ENCODE peak calls at places on chromosomes 16 and 17, in eight cellular contexts. J is Calu3; T is AG10803; U is CD4-positive, alpha-beta T cell; P is left lung; G is mammary epithelial cell; Z is heart right ventricle; V is A549. R is an unnamed sample.

GRCh38 chr17:38333635-38334295 is 10.0 kb downstream of the GPR179 start:
- DNase-seq in J (peak; percentile 89), T (no peak), U (peak; percentile 46), P (no peak), G (no peak), Z (no peak), V (peak; percentile 59), R (peak; percentile 85)

GRCh38 chr16:4931381-4931780 is 5.6 kb downstream of the PPL start:
- DNase-seq in J (no peak), T (no peak), U (no peak), P (no peak), G (no peak), Z (no peak), V (no peak), R (no peak)

GRCh38 chr16:66728117-66728787 is 23.2 kb downstream of the DYNC1LI2 start:
- DNase-seq in J (no peak), T (peak; percentile 81), U (no peak), P (no peak), G (peak; percentile 26), Z (no peak), V (peak; percentile 61), R (no peak)

GRCh38 chr17:62101519-62101918 is 36.4 kb upstream of the MED13 start:
- DNase-seq in J (no peak), T (no peak), U (no peak), P (no peak), G (no peak), Z (no peak), V (no peak), R (no peak)

GRCh38 chr17:39650121-39650579 is 13.2 kb downstream of the STARD3 start:
- DNase-seq in J (no peak), T (no peak), U (no peak), P (no peak), G (no peak), Z (no peak), V (no peak), R (no peak)

GRCh38 chr17:75088902-75089417 is 1.2 kb downstream of the SLC16A5 start:
- DNase-seq in J (peak; percentile 46), T (peak; percentile 44), U (no peak), P (peak; percentile 66), G (no peak), Z (no peak), V (peak; percentile 77), R (no peak)

GRCh38 chr17:62692721-62693431 is 65.4 kb downstream of the MRC2 start:
- DNase-seq in J (peak; percentile 26), T (peak; percentile 30), U (no peak), P (no peak), G (no peak), Z (no peak), V (peak; percentile 58), R (peak; percentile 52)

GRCh38 chr17:81341347-81342061 is 46.4 kb upstream of the SLC38A10 start:
- DNase-seq in J (no peak), T (no peak), U (no peak), P (no peak), G (no peak), Z (no peak), V (no peak), R (no peak)

GRCh38 chr16:88533945-88534641 is 36.1 kb upstream of the ZC3H18 start:
- DNase-seq in J (no peak), T (peak; percentile 54), U (peak; percentile 82), P (peak; percentile 75), G (peak; percentile 55), Z (peak; percentile 84), V (peak; percentile 76), R (peak; percentile 77)

GRCh38 chr16:88531346-88531745 is 38.9 kb upstream of the ZC3H18 start:
- DNase-seq in J (no peak), T (no peak), U (no peak), P (no peak), G (no peak), Z (peak; percentile 6), V (no peak), R (no peak)

GRCh38 chr16:88533381-88533831 is 36.8 kb upstream of the ZC3H18 start:
- DNase-seq in J (no peak), T (peak; percentile 56), U (no peak), P (no peak), G (no peak), Z (no peak), V (no peak), R (no peak)

GRCh38 chr16:88531931-88532433 is 38.2 kb upstream of the ZC3H18 start:
- DNase-seq in J (no peak), T (no peak), U (no peak), P (no peak), G (no peak), Z (peak; percentile 18), V (no peak), R (no peak)

DNA sequence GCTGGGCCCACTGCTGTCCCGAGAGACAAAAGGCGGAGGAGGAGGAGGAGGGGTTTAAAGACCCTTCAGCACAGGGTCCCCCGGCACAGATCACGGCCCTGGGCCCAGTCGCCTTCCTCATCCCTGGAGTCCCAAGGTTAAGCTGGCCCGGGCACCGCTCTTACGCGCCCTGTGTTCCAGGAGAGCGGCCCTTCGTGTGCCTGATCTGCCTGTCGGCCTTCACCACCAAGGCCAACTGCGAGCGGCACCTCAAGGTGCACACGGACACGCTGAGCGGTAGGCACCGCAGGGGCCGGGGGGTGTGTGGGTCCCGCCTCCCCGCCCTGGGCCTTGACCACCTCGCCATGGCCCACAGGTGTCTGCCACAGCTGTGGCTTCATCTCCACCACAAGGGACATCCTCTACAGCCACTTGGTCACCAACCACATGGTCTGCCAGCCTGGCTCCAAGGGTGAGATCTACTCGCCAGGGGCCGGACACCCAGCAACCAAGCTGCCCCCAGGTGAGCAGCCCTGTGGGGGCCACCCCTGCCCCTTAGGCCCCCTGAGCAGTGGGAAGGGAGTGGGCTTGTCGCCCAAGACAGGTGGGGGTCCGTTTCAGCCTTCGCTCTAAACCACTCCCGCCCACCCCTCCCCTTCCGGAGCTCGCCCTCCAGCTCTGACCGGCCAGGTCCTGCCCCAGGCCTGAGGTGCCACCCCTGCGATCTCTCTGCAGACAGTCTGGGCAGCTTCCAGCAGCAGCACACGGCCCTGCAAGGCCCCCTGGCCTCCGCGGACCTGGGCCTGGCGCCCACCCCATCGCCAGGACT is 37.6 kb upstream of the ZC3H18 start:
- DNase-seq in J (no peak), T (no peak), U (no peak), P (no peak), G (no peak), Z (peak; percentile 18), V (no peak), R (no peak)
- TF ChIP-seq CTCF in J (no peak), T (no peak), U (no peak), P (no peak), G (no peak), Z (no peak), V (no peak), R (no peak)

DNA sequence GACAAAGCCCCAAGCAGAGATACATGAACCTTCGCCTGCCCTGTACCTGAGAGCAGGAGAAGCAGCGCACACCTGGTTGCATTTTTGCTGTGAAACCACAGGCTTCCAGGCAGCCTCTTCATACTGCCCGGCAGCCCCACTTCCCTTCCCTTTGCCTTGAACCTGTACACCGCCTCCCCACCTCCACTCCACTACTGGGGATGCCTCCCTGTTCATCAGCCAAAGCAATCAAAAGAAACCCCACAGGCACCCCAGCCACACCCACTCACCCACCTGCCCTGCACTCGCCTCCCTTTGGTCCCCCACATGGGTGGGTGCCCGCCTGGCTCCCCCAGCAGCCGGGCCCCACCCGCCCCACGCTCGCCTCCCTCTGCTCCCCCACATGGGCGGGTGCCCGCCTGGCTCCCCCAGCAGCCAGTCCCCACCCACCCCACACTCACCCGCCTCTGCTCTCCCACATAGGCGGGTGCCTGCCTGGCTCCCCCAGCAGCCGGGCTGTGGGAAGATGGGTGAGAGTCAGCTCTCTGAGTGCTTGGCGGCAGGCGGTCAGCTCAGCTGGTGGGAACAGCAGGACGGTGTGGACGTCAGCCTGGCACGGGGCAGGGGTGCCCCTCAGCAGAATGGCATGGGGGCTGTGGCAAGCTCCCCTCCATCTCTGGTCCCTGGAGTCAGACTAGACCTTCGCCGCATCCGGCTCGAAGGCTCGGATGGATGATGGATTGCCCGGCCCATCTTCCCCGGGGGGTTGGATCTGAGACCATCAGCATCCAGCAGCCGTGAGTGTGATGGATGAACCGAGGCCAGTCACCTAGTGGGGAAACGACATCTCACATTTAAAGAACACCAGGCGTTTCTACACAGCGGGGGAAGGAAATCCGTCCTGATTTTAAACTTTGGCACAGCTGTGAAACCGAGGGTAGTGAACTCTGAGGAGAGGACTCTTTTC is 135.6 kb downstream of the BANP start:
- DNase-seq in J (no peak), T (no peak), U (no peak), P (no peak), G (no peak), Z (no peak), V (no peak), R (no peak)
- TF ChIP-seq CTCF in J (no peak), T (no peak), U (no peak), P (no peak), G (no peak), Z (no peak), V (no peak), R (no peak)

GRCh38 chr17:64180089-64180488 is 50.1 kb upstream of the ERN1 start:
- DNase-seq in J (no peak), T (peak; percentile 52), U (no peak), P (no peak), G (no peak), Z (no peak), V (no peak), R (no peak)
- TF ChIP-seq CTCF in J (no peak), T (peak; percentile 38), U (no peak), P (no peak), G (no peak), Z (no peak), V (no peak), R (no peak)

GRCh38 chr16:3186946-3187690 is 886 bp upstream of the OR1F1 start:
- DNase-seq in J (no peak), T (no peak), U (no peak), P (no peak), G (no peak), Z (no peak), V (no peak), R (no peak)

GRCh38 chr16:3183445-3184139 is 4.4 kb upstream of the OR1F1 start:
- DNase-seq in J (no peak), T (no peak), U (no peak), P (no peak), G (no peak), Z (no peak), V (no peak), R (peak; percentile 30)

GRCh38 chr16:3180445-3180878 is 7.5 kb upstream of the OR1F1 start:
- DNase-seq in J (no peak), T (no peak), U (no peak), P (no peak), G (peak; percentile 40), Z (no peak), V (no peak), R (no peak)

GRCh38 chr16:3179651-3180050 is 8.4 kb upstream of the OR1F1 start:
- DNase-seq in J (no peak), T (no peak), U (no peak), P (no peak), G (no peak), Z (no peak), V (no peak), R (no peak)

DNA sequence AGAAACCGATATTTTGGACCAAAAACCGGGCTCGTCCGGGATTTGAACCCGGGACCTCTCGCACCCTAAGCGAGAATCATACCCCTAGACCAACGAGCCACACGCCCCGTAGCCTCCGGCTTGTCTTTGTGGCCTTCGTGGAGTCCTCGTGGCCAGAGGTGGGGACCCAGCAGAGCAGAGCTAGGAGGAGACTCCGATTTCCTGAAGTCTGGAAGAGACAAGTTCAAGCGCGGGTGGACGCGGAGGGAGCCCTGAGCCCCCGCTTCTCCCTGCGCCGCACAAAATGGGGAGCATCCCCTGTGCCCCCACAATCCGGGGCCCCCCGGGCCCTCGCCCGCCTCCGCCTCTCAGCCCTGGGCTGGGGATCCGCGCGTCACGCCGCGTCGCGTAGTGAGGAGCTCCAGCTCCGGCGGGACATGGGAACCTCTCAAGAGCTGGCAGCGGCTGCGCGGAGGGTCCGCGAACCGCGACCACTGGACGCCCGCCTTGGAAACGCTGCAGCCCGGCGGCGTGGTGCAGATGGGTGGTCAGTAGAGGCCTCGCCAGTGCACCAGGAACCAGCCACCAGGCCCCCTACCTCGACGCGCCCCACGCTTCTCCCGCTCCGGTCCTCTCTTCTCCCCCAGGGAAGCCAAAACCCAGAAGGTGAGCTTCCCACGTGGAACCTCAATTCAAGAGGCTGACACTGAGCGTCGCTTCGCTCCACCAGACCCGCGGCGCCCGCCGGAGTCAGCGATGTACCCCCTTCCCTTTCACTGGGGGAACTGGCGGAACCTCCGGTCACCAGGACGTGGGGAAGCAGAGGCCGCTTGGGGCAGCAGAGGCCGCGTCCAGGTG is 5.2 kb upstream of the OR1F1 start:
- DNase-seq in J (peak; percentile 88), T (peak; percentile 46), U (no peak), P (no peak), G (peak; percentile 77), Z (no peak), V (peak; percentile 67), R (peak; percentile 78)
- TF ChIP-seq CTCF in J (peak; percentile 63), T (peak; percentile 26), U (peak; percentile 38), P (no peak), G (peak; percentile 45), Z (no peak), V (no peak), R (no peak)